ENCODE peak calls at places on chromosomes 1 and 21, in six cellular contexts. P is transverse colon, D is Peyer's patch, G is ovary, W is A549, S is adrenal gland. Q is an unnamed sample.
A peak's percentile ranks its signal among the peaks of the same experiment; 100 is the strongest.

GRCh38 chr1:53410100-53410541 is 49.1 kb upstream of the DMRTB1 start:
- DNase-seq in P (no peak), D (no peak), G (no peak), W (no peak), S (no peak), Q (no peak)

GRCh38 chr1:152359906-152360305 is at the start of gene FLG2:
- DNase-seq in P (no peak), D (no peak), G (no peak), W (no peak), S (no peak), Q (no peak)

GRCh38 chr1:152457071-152457470 is 43.0 kb upstream of the CRNN start:
- DNase-seq in P (no peak), D (no peak), G (no peak), W (no peak), S (no peak), Q (no peak)

GRCh38 chr1:145859491-145860159 is 744 bp upstream of the PIAS3 start:
- DNase-seq in P (peak; percentile 94), D (peak; percentile 89), G (peak; percentile 94), W (peak; percentile 82), S (peak; percentile 89), Q (peak; percentile 90)

GRCh38 chr1:81432654-81433109 is 368.1 kb upstream of the ADGRL2 start:
- DNase-seq in P (no peak), D (no peak), G (no peak), W (no peak), S (no peak), Q (no peak)

GRCh38 chr1:76294470-76295194 is 220.1 kb downstream of the ST6GALNAC3 start:
- DNase-seq in P (no peak), D (no peak), G (no peak), W (no peak), S (no peak), Q (no peak)

GRCh38 chr21:17607684-17608083 is 5.0 kb downstream of the BTG3 start:
- DNase-seq in P (no peak), D (no peak), G (no peak), W (no peak), S (no peak), Q (no peak)

GRCh38 chr1:224736619-224737352 is 120.7 kb downstream of the CNIH3 start:
- DNase-seq in P (no peak), D (no peak), G (no peak), W (no peak), S (no peak), Q (no peak)

GRCh38 chr21:44423312-44423821 is 31.9 kb upstream of the LRRC3 start:
- DNase-seq in P (no peak), D (no peak), G (peak; percentile 12), W (no peak), S (no peak), Q (no peak)

GRCh38 chr1:155173478-155174333 is at the start of gene TRIM46:
- DNase-seq in P (peak; percentile 42), D (peak; percentile 50), G (no peak), W (peak; percentile 65), S (peak; percentile 48), Q (peak; percentile 70)

GRCh38 chr1:3278416-3279181 is 175.9 kb upstream of the ARHGEF16 start:
- DNase-seq in P (no peak), D (no peak), G (no peak), W (no peak), S (no peak), Q (no peak)

GRCh38 chr1:17923684-17924083 is 168.6 kb downstream of the ACTL8 start:
- DNase-seq in P (no peak), D (no peak), G (no peak), W (no peak), S (no peak), Q (no peak)

GRCh38 chr1:154423303-154423987 is 18.3 kb downstream of the IL6R start:
- DNase-seq in P (no peak), D (no peak), G (no peak), W (no peak), S (no peak), Q (peak; percentile 44)

GRCh38 chr1:6627031-6627430 is 2.4 kb downstream of the THAP3 start:
- DNase-seq in P (no peak), D (no peak), G (no peak), W (no peak), S (no peak), Q (no peak)

GRCh38 chr1:68232354-68233148 is at the start of gene WLS:
- DNase-seq in P (peak; percentile 81), D (peak; percentile 78), G (peak; percentile 88), W (peak; percentile 28), S (peak; percentile 76), Q (peak; percentile 64)

GRCh38 chr1:25550155-25550506 is 6.7 kb downstream of the LDLRAP1 start:
- DNase-seq in P (no peak), D (peak; percentile 48), G (no peak), W (no peak), S (no peak), Q (no peak)

GRCh38 chr21:30463713-30464112 is 16.5 kb downstream of the KRTAP19-1 start:
- DNase-seq in P (no peak), D (no peak), G (no peak), W (peak; percentile 1), S (no peak), Q (no peak)

GRCh38 chr1:48471103-48471502 is 901 bp downstream of the SPATA6 start:
- DNase-seq in P (no peak), D (no peak), G (no peak), W (no peak), S (no peak), Q (no peak)

GRCh38 chr21:45055861-45056260 is 18.5 kb upstream of the ADARB1 start:
- DNase-seq in P (no peak), D (no peak), G (no peak), W (no peak), S (no peak), Q (no peak)

GRCh38 chr21:16040601-16041000 is 310.8 kb downstream of the USP25 start:
- DNase-seq in P (no peak), D (no peak), G (no peak), W (peak; percentile 8), S (no peak), Q (no peak)

GRCh38 chr21:46368533-46369285 is 44.8 kb downstream of the PCNT start:
- DNase-seq in P (no peak), D (no peak), G (no peak), W (no peak), S (no peak), Q (no peak)

GRCh38 chr1:21568809-21569385 is 59.7 kb downstream of the ALPL start:
- DNase-seq in P (no peak), D (no peak), G (no peak), W (no peak), S (no peak), Q (no peak)

GRCh38 chr21:26470361-26471115 is 102.5 kb downstream of the CYYR1 start:
- DNase-seq in P (no peak), D (no peak), G (no peak), W (no peak), S (no peak), Q (no peak)

GRCh38 chr1:235831148-235831547 is 35.6 kb downstream of the LYST start:
- DNase-seq in P (no peak), D (no peak), G (no peak), W (peak; percentile 7), S (no peak), Q (peak; percentile 9)

GRCh38 chr1:222909586-222909985 is 94.7 kb downstream of the DISP1 start:
- DNase-seq in P (no peak), D (no peak), G (no peak), W (no peak), S (no peak), Q (no peak)

GRCh38 chr1:156338180-156338973 is at the start of the genes CCT3 and TSACC:
- DNase-seq in P (peak; percentile 99), D (peak; percentile 99), G (peak; percentile 100), W (peak; percentile 100), S (peak; percentile 100), Q (peak; percentile 98)
- TF ChIP-seq POLR2A in P (peak; percentile 74), D (no peak), G (peak; percentile 42), W (peak; percentile 87), S (peak; percentile 86), Q (peak; percentile 87)

DNA sequence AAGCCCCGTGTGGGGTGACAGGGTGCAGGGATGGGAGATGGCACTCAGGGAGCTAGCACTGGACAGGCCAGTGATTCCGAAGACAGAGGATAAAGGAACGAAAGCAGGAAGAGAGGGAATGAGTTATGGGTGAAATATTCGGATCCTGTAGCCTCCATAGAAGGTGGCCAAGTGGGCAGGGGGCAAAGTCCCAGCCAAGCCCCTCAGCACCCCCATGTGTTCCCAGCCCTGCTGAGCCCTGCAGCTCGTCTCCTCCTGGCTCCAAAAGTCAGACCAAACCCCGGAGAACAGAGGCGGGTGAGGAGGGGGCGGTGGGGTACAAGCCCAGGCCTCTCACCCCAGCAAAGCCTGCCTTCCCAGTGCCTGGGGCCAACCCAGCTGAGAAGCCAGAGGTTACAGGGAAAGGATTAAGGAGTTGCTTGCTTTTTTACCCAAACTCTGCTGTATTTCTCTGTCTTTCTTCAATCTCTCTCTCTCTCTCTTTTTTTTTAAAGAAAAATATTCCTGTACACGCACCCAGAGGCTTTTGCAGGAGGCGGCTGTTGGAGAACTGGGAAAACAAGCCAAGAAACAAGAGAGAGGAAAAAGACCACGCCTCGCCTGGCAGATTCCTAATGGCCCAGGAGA is 14.1 kb upstream of the WASF2 start:
- DNase-seq in P (no peak), D (no peak), G (peak; percentile 69), W (no peak), S (no peak), Q (no peak)
- TF ChIP-seq POLR2A in P (no peak), D (no peak), G (no peak), W (no peak), S (peak; percentile 38), Q (no peak)

GRCh38 chr1:167922023-167922422 is 8.1 kb upstream of the ADCY10 start:
- DNase-seq in P (no peak), D (no peak), G (no peak), W (no peak), S (no peak), Q (no peak)

GRCh38 chr1:167924553-167925223 is 10.8 kb upstream of the ADCY10 start:
- DNase-seq in P (no peak), D (no peak), G (no peak), W (no peak), S (no peak), Q (no peak)

GRCh38 chr1:167923324-167924039 is 9.5 kb upstream of the ADCY10 start:
- DNase-seq in P (no peak), D (no peak), G (no peak), W (no peak), S (no peak), Q (no peak)

GRCh38 chr1:167922611-167923074 is 8.7 kb upstream of the ADCY10 start:
- DNase-seq in P (no peak), D (no peak), G (no peak), W (no peak), S (no peak), Q (no peak)

GRCh38 chr1:167924102-167924501 is 10.2 kb upstream of the ADCY10 start:
- DNase-seq in P (no peak), D (no peak), G (no peak), W (no peak), S (no peak), Q (no peak)
- TF ChIP-seq POLR2A in P (no peak), D (no peak), G (no peak), W (no peak), S (no peak), Q (no peak)

DNA sequence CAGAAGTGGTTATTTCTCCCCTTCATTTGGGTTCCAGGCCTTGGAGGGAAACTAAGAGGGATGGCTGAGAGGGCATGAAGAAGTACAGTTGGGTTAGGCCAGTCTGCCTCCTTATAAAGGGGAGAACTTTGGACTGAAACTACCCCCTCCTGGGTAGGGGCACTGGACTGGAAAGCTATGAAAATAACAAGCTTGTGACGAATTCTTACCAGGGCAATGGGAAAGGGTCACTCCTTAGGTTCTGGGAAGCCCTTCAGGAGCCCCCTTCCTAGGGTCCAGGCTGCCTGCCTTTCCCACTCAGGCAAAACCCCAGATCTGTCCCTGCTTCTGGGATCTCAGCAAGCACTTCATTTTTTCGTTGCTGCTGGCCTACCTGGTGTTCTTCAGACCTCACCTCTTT is 9.8 kb upstream of the P3R3URF start:
- DNase-seq in P (no peak), D (no peak), G (no peak), W (no peak), S (no peak), Q (no peak)
- TF ChIP-seq POLR2A in P (no peak), D (no peak), G (no peak), W (no peak), S (no peak), Q (no peak)